ENCODE peak calls at places on chromosome 20, in seven cellular contexts. Z is AG09309, E is HEK293T, Q is astrocyte, C is iris pigment epithelial cell, W is SW 1271, F is ovary. Y is an unnamed sample.

GRCh38 chr20:6636209-6637159 is 131.0 kb upstream of the BMP2 start:
- DNase-seq in F (no peak), E (peak), Z (peak), W (no peak), C (peak), Q (peak), Y (peak)

GRCh38 chr20:4820833-4821518 is 99.3 kb downstream of the PRND start:
- DNase-seq in C (peak), W (no peak), E (no peak), F (peak), Q (peak), Z (peak), Y (peak)

GRCh38 chr20:2742934-2743559 is 50.5 kb downstream of the EBF4 start:
- DNase-seq in E (peak), F (peak), C (peak), Q (peak), Z (no peak), W (peak), Y (peak)

GRCh38 chr20:34536798-34537394 is 20.7 kb downstream of the DYNLRB1 start:
- DNase-seq in W (no peak), Q (no peak), F (no peak), Z (no peak), C (peak), E (peak), Y (peak)

GRCh38 chr20:5474646-5475550 is 158.1 kb upstream of the PROKR2 start:
- DNase-seq in Q (no peak), E (no peak), W (no peak), F (no peak), C (no peak), Z (no peak), Y (no peak)

GRCh38 chr20:41617059-41617921 is 887 bp downstream of the CHD6 start:
- DNase-seq in F (peak), Q (peak), C (peak), W (no peak), Z (no peak), E (peak), Y (peak)

GRCh38 chr20:17442588-17442987 is 88.6 kb downstream of the BFSP1 start:
- DNase-seq in Z (no peak), C (no peak), E (peak), W (no peak), F (no peak), Q (no peak), Y (no peak)

GRCh38 chr20:50636601-50637539 is 54.5 kb downstream of the RIPOR3 start:
- DNase-seq in Q (no peak), E (no peak), F (no peak), W (no peak), C (peak), Z (no peak), Y (no peak)

GRCh38 chr20:50313223-50313820 is 122.7 kb downstream of the CEBPB start:
- DNase-seq in W (no peak), E (peak), Z (no peak), F (no peak), Q (no peak), C (peak), Y (peak)

GRCh38 chr20:49558826-49559225 is 9.1 kb downstream of the PTGIS start:
- DNase-seq in E (no peak), Z (no peak), W (no peak), Q (no peak), F (no peak), C (no peak), Y (no peak)

GRCh38 chr20:41717464-41717863 is 99.3 kb upstream of the CHD6 start:
- DNase-seq in Q (no peak), W (no peak), C (peak), F (no peak), Z (no peak), E (no peak), Y (peak)

GRCh38 chr20:56993020-56993419 is 273.4 kb downstream of the BMP7 start:
- DNase-seq in Z (no peak), E (no peak), C (no peak), F (no peak), W (no peak), Q (no peak), Y (no peak)

GRCh38 chr20:61728326-61728725 is 337.4 kb downstream of the TAF4 start:
- DNase-seq in Q (no peak), F (no peak), E (no peak), Z (no peak), W (no peak), C (no peak), Y (no peak)

GRCh38 chr20:49169547-49169946 is 18.6 kb downstream of the STAU1 start:
- DNase-seq in Q (no peak), F (no peak), W (no peak), Z (no peak), C (no peak), E (no peak), Y (no peak)

GRCh38 chr20:23048283-23049200 is 930 bp downstream of the THBD start:
- DNase-seq in Q (peak), E (peak), F (peak), W (no peak), Z (no peak), C (peak), Y (no peak)

GRCh38 chr20:53855733-53856132 is 214.7 kb downstream of the BCAS1 start:
- DNase-seq in C (no peak), E (no peak), W (no peak), Z (no peak), F (no peak), Q (no peak), Y (no peak)

GRCh38 chr20:36642136-36642535 is 3.9 kb downstream of the SLA2 start:
- DNase-seq in W (no peak), C (no peak), Z (no peak), E (no peak), F (no peak), Q (no peak), Y (no peak)

GRCh38 chr20:15814903-15815302 is 758.3 kb downstream of the KIF16B start:
- DNase-seq in Z (no peak), Q (peak), F (no peak), W (no peak), E (no peak), C (peak), Y (peak)

GRCh38 chr20:46638367-46639274 is 12.6 kb downstream of the SLC13A3 start:
- DNase-seq in E (no peak), Z (no peak), F (no peak), W (no peak), C (no peak), Q (no peak), Y (no peak)

GRCh38 chr20:63051911-63052310 is 45.1 kb upstream of the BHLHE23 start:
- DNase-seq in W (no peak), Z (no peak), Q (no peak), F (no peak), E (no peak), C (no peak), Y (no peak)

GRCh38 chr20:8330785-8331699 is 199.0 kb downstream of the PLCB1 start:
- DNase-seq in W (no peak), Q (peak), E (no peak), C (peak), Z (no peak), F (no peak), Y (no peak)

GRCh38 chr20:46400828-46401477 is 5.5 kb downstream of the ELMO2 start:
- DNase-seq in Z (peak), C (peak), E (no peak), Q (peak), W (no peak), F (no peak), Y (no peak)

GRCh38 chr20:34516874-34517542 is 786 bp downstream of the DYNLRB1 start:
- DNase-seq in Q (no peak), E (peak), F (no peak), W (peak), C (peak), Z (no peak), Y (no peak)

GRCh38 chr20:38658879-38659612 is 57.4 kb downstream of the ARHGAP40 start:
- DNase-seq in F (no peak), C (peak), W (no peak), E (peak), Q (no peak), Z (no peak), Y (no peak)

GRCh38 chr20:40948352-40949267 is 80.0 kb upstream of the TOP1 start:
- DNase-seq in F (no peak), Z (no peak), W (no peak), E (no peak), C (peak), Q (peak), Y (no peak)

GRCh38 chr20:10673831-10674683 is at the start of gene JAG1:
- DNase-seq in Z (peak), Q (peak), E (peak), W (peak), F (peak), C (peak), Y (peak)

GRCh38 chr20:16385891-16386290 is 187.4 kb downstream of the KIF16B start:
- DNase-seq in W (no peak), E (no peak), Q (no peak), Z (no peak), F (no peak), C (no peak), Y (no peak)

GRCh38 chr20:45041464-45042337 is 59.2 kb downstream of the KCNS1 start:
- DNase-seq in F (no peak), C (peak), E (no peak), Q (peak), Z (no peak), W (peak), Y (peak)

GRCh38 chr20:22404609-22405170 is 179.7 kb downstream of the FOXA2 start:
- DNase-seq in F (no peak), Q (no peak), Z (peak), W (no peak), C (no peak), E (no peak), Y (no peak)

GRCh38 chr20:62755817-62756724 is 40.2 kb upstream of the MRGBP start:
- DNase-seq in W (no peak), Q (no peak), C (no peak), F (no peak), Z (no peak), E (no peak), Y (no peak)

GRCh38 chr20:47274449-47275108 is 81.9 kb downstream of the ZMYND8 start:
- DNase-seq in Q (peak), F (no peak), W (peak), C (peak), Z (peak), E (no peak), Y (peak)

GRCh38 chr20:4113996-4114603 is 98.7 kb upstream of the RNF24 start:
- DNase-seq in F (no peak), Z (no peak), W (no peak), E (no peak), C (no peak), Q (no peak), Y (no peak)

GRCh38 chr20:31712564-31713311 is 9.9 kb downstream of the BCL2L1 start:
- DNase-seq in Q (peak), W (no peak), E (no peak), Z (no peak), F (peak), C (peak), Y (peak)

GRCh38 chr20:36825374-36826104 is 50.4 kb upstream of the TLDC2 start:
- DNase-seq in W (no peak), Q (no peak), C (no peak), Z (no peak), F (no peak), E (no peak), Y (no peak)

GRCh38 chr20:45096781-45097180 is 4.1 kb downstream of the KCNS1 start:
- DNase-seq in E (no peak), W (no peak), Z (no peak), Q (no peak), C (no peak), F (no peak), Y (no peak)

GRCh38 chr20:64119681-64120341 is 12.4 kb upstream of the NPBWR2 start:
- DNase-seq in Q (no peak), F (peak), E (no peak), Z (no peak), W (no peak), C (no peak), Y (no peak)

GRCh38 chr20:64053841-64054661 is 4.6 kb upstream of the SOX18 start:
- DNase-seq in Z (no peak), Q (no peak), F (no peak), C (no peak), E (peak), W (no peak), Y (no peak)

Y was measured in brain microvascular endothelial cell.